ENCODE peak calls at places on chromosomes 11 and 22, in six cellular contexts. T is A549, X is endodermal cell, N is HAP-1, Y is cardiac fibroblast, A is breast epithelium. F is an unnamed sample.
A peak's percentile ranks its signal among the peaks of the same experiment; 100 is the strongest.

GRCh38 chr11:94747136-94748110 is 20.7 kb upstream of the AMOTL1 start:
- DNase-seq in T (peak; percentile 84), X (no peak), N (no peak), Y (no peak), A (no peak), F (no peak)

GRCh38 chr11:36360833-36361232 is 64.7 kb downstream of the PRR5L start:
- DNase-seq in T (no peak), X (no peak), N (no peak), Y (no peak), A (no peak), F (no peak)

GRCh38 chr22:29026579-29026978 is 35.1 kb downstream of the C22orf31 start:
- DNase-seq in T (no peak), X (no peak), N (no peak), Y (no peak), A (no peak), F (no peak)

GRCh38 chr22:17734197-17734596 is 40.1 kb downstream of the BID start:
- DNase-seq in T (no peak), X (peak; percentile 6), N (no peak), Y (peak; percentile 36), A (no peak), F (no peak)

GRCh38 chr11:114195981-114196731 is 100.0 kb upstream of the NNMT start:
- DNase-seq in T (no peak), X (no peak), N (no peak), Y (peak; percentile 34), A (peak; percentile 64), F (no peak)

GRCh38 chr11:76592961-76593360 is 77.6 kb downstream of the LRRC32 start:
- DNase-seq in T (no peak), X (no peak), N (no peak), Y (no peak), A (no peak), F (no peak)

GRCh38 chr11:61481806-61482205 is 26.7 kb upstream of the LRRC10B start:
- DNase-seq in T (no peak), X (no peak), N (no peak), Y (no peak), A (no peak), F (no peak)

GRCh38 chr11:46381046-46381835 is at the start of gene MDK:
- DNase-seq in T (no peak), X (peak; percentile 90), N (peak; percentile 70), Y (peak; percentile 31), A (no peak), F (no peak)

GRCh38 chr11:65310215-65310614 is 4.5 kb upstream of the CDC42EP2 start:
- DNase-seq in T (no peak), X (no peak), N (no peak), Y (no peak), A (no peak), F (no peak)
- H3K4me3 ChIP-seq in T (no peak overlapping the region), X (no peak overlapping the region), N (no peak overlapping the region), Y (no peak overlapping the region), A (no peak overlapping the region), F (no peak overlapping the region)

GRCh38 chr22:42933783-42934144 is 76.7 kb upstream of the ARFGAP3 start:
- DNase-seq in T (peak; percentile 73), X (no peak), N (no peak), Y (peak; percentile 96), A (no peak), F (no peak)
- H3K4me3 ChIP-seq in T (no peak overlapping the region), X (no peak overlapping the region), N (no peak overlapping the region), Y (no peak overlapping the region), A (no peak overlapping the region), F (peak overlapping the region; percentile 10)

GRCh38 chr22:24685804-24686203 is 82.8 kb downstream of the GGT1 start:
- DNase-seq in T (no peak), X (peak; percentile 70), N (no peak), Y (peak; percentile 28), A (no peak), F (peak; percentile 68)
- H3K4me3 ChIP-seq in T (no peak overlapping the region), X (no peak overlapping the region), N (no peak overlapping the region), Y (no peak overlapping the region), A (no peak overlapping the region), F (peak overlapping the region; percentile 48)

GRCh38 chr22:20869234-20869633 is 10.4 kb downstream of the SNAP29 start:
- DNase-seq in T (no peak), X (no peak), N (no peak), Y (no peak), A (no peak), F (no peak)

GRCh38 chr22:20866716-20867115 is 7.9 kb downstream of the SNAP29 start:
- DNase-seq in T (no peak), X (no peak), N (no peak), Y (no peak), A (no peak), F (no peak)

GRCh38 chr22:20865869-20866445 is 7.2 kb downstream of the SNAP29 start:
- DNase-seq in T (no peak), X (no peak), N (no peak), Y (no peak), A (no peak), F (no peak)

GRCh38 chr22:20868225-20868944 is 9.6 kb downstream of the SNAP29 start:
- DNase-seq in T (no peak), X (no peak), N (no peak), Y (no peak), A (no peak), F (no peak)

DNA sequence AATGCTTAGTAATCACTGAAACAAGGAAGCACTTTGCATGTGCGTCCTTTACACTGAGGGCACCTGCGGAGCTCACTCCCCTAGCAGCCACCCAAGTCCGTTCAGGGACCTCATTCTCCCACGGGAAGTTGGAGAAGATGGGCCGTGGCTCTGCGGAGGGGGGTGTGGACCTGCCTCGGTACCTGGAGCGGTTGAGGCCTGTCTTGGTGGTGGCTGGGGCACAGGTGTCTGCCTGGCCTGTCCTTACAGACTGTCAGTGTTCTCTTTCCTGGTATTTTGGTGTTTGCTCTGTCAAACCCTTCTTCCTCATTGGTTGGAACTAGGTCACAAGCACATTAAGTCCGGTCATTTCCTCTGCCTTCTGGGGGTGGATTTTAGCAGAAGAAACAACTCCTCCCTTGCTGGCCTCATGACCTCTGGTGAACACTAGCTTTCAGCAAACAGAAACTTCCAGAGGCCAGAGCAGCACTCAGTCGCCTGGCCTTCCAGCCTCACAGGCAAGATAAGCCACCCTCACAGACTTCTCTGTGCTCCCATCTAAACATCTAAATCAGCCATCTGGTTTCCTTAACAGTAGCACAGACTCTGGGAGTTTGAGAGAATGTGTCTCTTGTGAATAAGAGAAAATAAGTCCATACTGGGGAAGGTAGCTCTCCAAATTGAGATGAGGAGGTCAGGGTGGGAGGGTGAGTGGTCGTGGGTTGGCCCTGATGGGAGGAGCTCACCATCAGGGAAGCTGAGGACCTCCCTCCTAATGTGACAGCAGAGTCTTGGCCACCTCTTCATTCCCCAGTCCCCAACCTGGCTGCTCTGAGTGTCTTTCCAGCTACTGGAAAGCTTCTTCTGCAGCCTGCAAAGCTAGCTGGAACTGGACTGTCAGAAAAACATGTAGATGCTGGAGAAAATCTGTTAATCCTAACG is 8.6 kb downstream of the SNAP29 start:
- DNase-seq in T (no peak), X (no peak), N (no peak), Y (peak; percentile 76), A (no peak), F (no peak)
- H3K4me3 ChIP-seq in T (no peak overlapping the region), X (no peak overlapping the region), N (no peak overlapping the region), Y (no peak overlapping the region), A (no peak overlapping the region), F (no peak overlapping the region)

DNA sequence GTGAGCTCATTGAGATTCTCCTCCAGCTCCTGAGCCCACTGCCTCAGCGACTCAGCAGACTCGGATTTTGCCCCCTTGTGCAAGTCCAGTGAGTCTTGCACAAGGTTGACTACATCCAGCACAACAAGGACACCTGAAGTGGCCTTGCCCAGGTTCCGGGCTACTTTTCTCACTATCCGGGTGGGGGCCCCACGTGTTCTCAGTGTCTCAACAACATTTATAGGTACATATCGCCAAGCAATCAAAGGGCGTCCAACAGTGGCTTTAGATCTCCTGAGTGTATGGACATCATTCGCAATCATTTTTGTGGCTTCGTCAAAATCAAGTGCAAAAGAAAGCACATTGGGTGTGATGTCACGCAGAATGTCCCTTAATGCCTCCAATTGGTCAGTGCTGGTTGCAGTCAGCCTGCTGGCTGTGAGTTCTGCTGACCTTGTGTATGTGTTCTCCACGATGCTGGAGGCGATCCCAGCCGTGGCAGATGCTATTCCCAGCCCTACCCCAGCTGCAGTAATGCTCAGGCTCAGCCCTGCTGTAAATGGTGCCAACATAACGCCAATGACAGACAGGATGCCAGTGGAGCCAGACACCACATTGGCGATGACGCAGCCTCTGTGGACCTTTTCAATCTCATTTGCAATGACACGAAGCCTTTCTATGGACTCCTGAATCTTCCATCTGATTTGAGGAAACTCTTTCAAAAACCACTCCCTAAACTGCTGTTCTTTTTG is 10.3 kb downstream of the APOL4 start:
- DNase-seq in T (no peak), X (peak; percentile 13), N (no peak), Y (peak; percentile 49), A (peak; percentile 21), F (peak; percentile 92)
- H3K4me3 ChIP-seq in T (no peak overlapping the region), X (no peak overlapping the region), N (no peak overlapping the region), Y (no peak overlapping the region), A (no peak overlapping the region), F (no peak overlapping the region)

GRCh38 chr11:119207607-119208006 is 1.5 kb downstream of the CBL start:
- DNase-seq in T (no peak), X (no peak), N (no peak), Y (no peak), A (no peak), F (no peak)
- H3K4me3 ChIP-seq in T (peak overlapping the region; percentile 98), X (peak overlapping the region; percentile 88), N (peak overlapping the region; percentile 98), Y (no peak overlapping the region), A (peak overlapping the region; percentile 90), F (peak overlapping the region; percentile 88)

GRCh38 chr11:9313648-9314290 is 624 bp downstream of the TMEM41B start:
- DNase-seq in T (no peak), X (no peak), N (no peak), Y (peak; percentile 13), A (no peak), F (peak; percentile 50)
- H3K4me3 ChIP-seq in T (peak overlapping the region; percentile 78), X (peak overlapping the region; percentile 99), N (peak overlapping the region; percentile 94), Y (peak overlapping the region; percentile 95), A (peak overlapping the region; percentile 82), F (peak overlapping the region; percentile 99)

F was measured in dorsolateral prefrontal cortex.